ENCODE peak calls at places on chromosomes 7 and 10, in ten cellular contexts. R is brain microvascular endothelial cell; I is choroid plexus epithelial cell; B is heart left ventricle; Q is HFFc6; E is tibial artery; L is AG04449; J is CD4-positive, alpha-beta T cell; V is HCT116; K is stomach. U is an unnamed sample.

GRCh38 chr10:92757066-92757716 is 67.4 kb downstream of the HHEX start:
- DNase-seq in I (peak), E (peak), Q (peak), K (peak), L (peak), R (peak), B (peak), V (peak), J (no peak), U (no peak)

GRCh38 chr7:55476071-55476803 is 96.1 kb downstream of the VOPP1 start:
- DNase-seq in B (no peak), R (peak), J (no peak), K (no peak), I (peak), V (no peak), L (peak), E (no peak), Q (no peak), U (no peak)

GRCh38 chr7:149261321-149261828 is 621 bp upstream of the ZNF783 start:
- DNase-seq in E (no peak), R (no peak), I (peak), V (no peak), J (no peak), B (no peak), L (no peak), K (no peak), Q (peak), U (no peak)

GRCh38 chr10:24826022-24826421 is 102.3 kb upstream of the ARHGAP21 start:
- DNase-seq in B (no peak), R (peak), I (peak), L (no peak), J (no peak), E (no peak), K (no peak), V (no peak), Q (peak), U (no peak)

GRCh38 chr7:35792472-35793224 is 8.2 kb upstream of the SEPTIN7 start:
- DNase-seq in E (no peak), Q (no peak), R (no peak), V (no peak), I (peak), B (no peak), J (no peak), L (peak), K (no peak), U (no peak)

GRCh38 chr10:88330174-88330573 is 252.9 kb downstream of the RNLS start:
- DNase-seq in B (no peak), V (no peak), J (no peak), E (no peak), R (no peak), I (no peak), L (no peak), K (no peak), Q (no peak), U (no peak)

GRCh38 chr7:55164527-55164926 is 145.7 kb downstream of the EGFR start:
- DNase-seq in Q (no peak), L (no peak), V (no peak), E (no peak), J (no peak), K (no peak), I (no peak), B (no peak), R (no peak), U (no peak)

GRCh38 chr7:37065779-37066271 is 341.5 kb upstream of the AOAH start:
- DNase-seq in V (no peak), L (no peak), R (peak), I (peak), K (no peak), Q (no peak), E (no peak), B (no peak), J (no peak), U (no peak)

GRCh38 chr10:102814873-102815661 is 22.1 kb downstream of the CYP17A1 start:
- DNase-seq in R (peak), B (peak), L (no peak), J (no peak), K (peak), E (peak), Q (no peak), V (no peak), I (peak), U (peak)

GRCh38 chr7:73702665-73703064 is 16.8 kb downstream of the STX1A start:
- DNase-seq in K (no peak), Q (no peak), V (no peak), E (no peak), L (no peak), R (no peak), B (no peak), I (no peak), J (no peak), U (no peak)

GRCh38 chr10:101367569-101368453 is 13.8 kb downstream of the BTRC start:
- DNase-seq in I (peak), R (peak), K (no peak), V (peak), L (no peak), B (no peak), J (no peak), E (no peak), Q (peak), U (no peak)

GRCh38 chr10:60208676-60209269 is 180.9 kb downstream of the ANK3 start:
- DNase-seq in Q (peak), R (no peak), I (peak), E (no peak), J (no peak), K (no peak), V (peak), B (no peak), L (no peak), U (no peak)

GRCh38 chr7:113796557-113796956 is 122.3 kb downstream of the PPP1R3A start:
- DNase-seq in L (peak), I (peak), B (no peak), J (no peak), V (no peak), Q (no peak), E (no peak), K (no peak), R (peak), U (no peak)

GRCh38 chr10:133044502-133044901 is 43.2 kb upstream of the ADGRA1 start:
- DNase-seq in B (peak), V (no peak), L (no peak), R (no peak), Q (no peak), E (no peak), I (no peak), J (no peak), K (no peak), U (no peak)

GRCh38 chr10:80489371-80490112 is 35.4 kb downstream of the TSPAN14 start:
- DNase-seq in E (no peak), K (no peak), I (no peak), V (no peak), J (no peak), B (no peak), R (no peak), Q (no peak), L (no peak), U (no peak)

GRCh38 chr7:111736475-111736874 is 174.2 kb upstream of the IMMP2L start:
- DNase-seq in E (no peak), R (no peak), V (no peak), K (no peak), Q (no peak), J (no peak), B (no peak), I (no peak), L (no peak), U (no peak)

GRCh38 chr10:125999694-126000093 is 103.3 kb downstream of the FANK1 start:
- DNase-seq in L (no peak), B (no peak), I (no peak), V (no peak), Q (no peak), E (no peak), R (no peak), J (no peak), K (no peak), U (no peak)

GRCh38 chr10:77030915-77031425 is 606.6 kb downstream of the KCNMA1 start:
- DNase-seq in B (no peak), E (no peak), I (no peak), K (no peak), L (no peak), V (no peak), Q (no peak), J (no peak), R (no peak), U (no peak)

GRCh38 chr10:81995254-81995653 is 120.3 kb downstream of the NRG3 start:
- DNase-seq in J (no peak), L (no peak), K (no peak), Q (no peak), E (no peak), V (no peak), I (no peak), R (no peak), B (no peak), U (no peak)

GRCh38 chr10:24383681-24384106 is 174.8 kb downstream of the KIAA1217 start:
- DNase-seq in R (peak), E (peak), L (peak), J (no peak), V (peak), B (peak), I (peak), Q (peak), K (peak), U (peak)

GRCh38 chr7:72152171-72153131 is 259.7 kb downstream of the CALN1 start:
- DNase-seq in J (no peak), B (no peak), K (peak), Q (no peak), R (no peak), I (no peak), V (no peak), E (no peak), L (no peak), U (no peak)

GRCh38 chr10:132872658-132873057 is 69.7 kb downstream of the CFAP46 start:
- DNase-seq in J (no peak), R (no peak), I (no peak), L (no peak), B (peak), E (no peak), Q (no peak), V (no peak), K (peak), U (no peak)

GRCh38 chr10:124002391-124003069 is 90.9 kb downstream of the CHST15 start:
- DNase-seq in V (no peak), I (no peak), R (no peak), Q (no peak), K (no peak), B (no peak), J (no peak), L (no peak), E (no peak), U (no peak)

GRCh38 chr10:114766470-114766869 is 55.1 kb upstream of the FHIP2A start:
- DNase-seq in V (no peak), E (no peak), K (no peak), B (no peak), J (no peak), I (no peak), L (no peak), R (no peak), Q (no peak), U (no peak)

GRCh38 chr7:73865738-73866445 is 4.9 kb downstream of the TMEM270 start:
- DNase-seq in K (peak), L (no peak), J (no peak), V (no peak), I (peak), B (no peak), E (peak), Q (peak), R (peak), U (no peak)

GRCh38 chr10:21372651-21373410 is 152.7 kb downstream of the SKIDA1 start:
- DNase-seq in R (peak), Q (peak), I (peak), J (peak), B (no peak), E (peak), L (peak), V (peak), K (no peak), U (no peak)

GRCh38 chr7:148856035-148856881 is 27.8 kb downstream of the EZH2 start:
- DNase-seq in B (no peak), R (peak), V (peak), Q (no peak), L (no peak), I (peak), E (peak), J (peak), K (peak), U (no peak)

GRCh38 chr7:148987010-148987750 is 41.1 kb downstream of the PDIA4 start:
- DNase-seq in B (peak), J (peak), R (peak), L (peak), K (peak), I (peak), V (peak), Q (peak), E (peak), U (peak)

GRCh38 chr7:139086454-139086853 is 23.1 kb downstream of the ZC3HAV1 start:
- DNase-seq in E (no peak), I (no peak), J (no peak), V (no peak), K (no peak), R (no peak), B (no peak), Q (no peak), L (no peak), U (no peak)

GRCh38 chr7:20385121-20385520 is 54.4 kb downstream of the ITGB8 start:
- DNase-seq in J (no peak), L (peak), Q (peak), I (peak), K (no peak), R (peak), B (no peak), E (no peak), V (no peak), U (no peak)

GRCh38 chr7:150631866-150632864 is at the start of gene GIMAP6:
- DNase-seq in E (no peak), K (no peak), V (no peak), Q (no peak), R (no peak), I (no peak), L (no peak), B (no peak), J (peak), U (no peak)

GRCh38 chr10:76411719-76412435 is 980.5 kb downstream of the LRMDA start:
- DNase-seq in B (peak), I (no peak), Q (no peak), K (no peak), E (peak), J (no peak), R (no peak), V (no peak), L (no peak), U (no peak)

GRCh38 chr7:121604627-121605296 is 208.7 kb upstream of the FAM3C start:
- DNase-seq in J (no peak), E (no peak), L (no peak), K (no peak), V (no peak), Q (no peak), I (peak), R (peak), B (no peak), U (no peak)

GRCh38 chr7:121609208-121609607 is 213.1 kb upstream of the FAM3C start:
- DNase-seq in L (no peak), Q (no peak), V (no peak), E (no peak), J (no peak), K (no peak), I (no peak), B (no peak), R (no peak), U (no peak)

GRCh38 chr7:121608785-121609184 is 212.7 kb upstream of the FAM3C start:
- DNase-seq in E (no peak), V (no peak), K (no peak), B (no peak), R (no peak), Q (no peak), I (no peak), J (no peak), L (no peak), U (no peak)

GRCh38 chr7:121603886-121604285 is 207.8 kb upstream of the FAM3C start:
- DNase-seq in I (no peak), L (no peak), R (no peak), V (no peak), B (no peak), Q (no peak), E (no peak), J (no peak), K (no peak), U (no peak)

DNA sequence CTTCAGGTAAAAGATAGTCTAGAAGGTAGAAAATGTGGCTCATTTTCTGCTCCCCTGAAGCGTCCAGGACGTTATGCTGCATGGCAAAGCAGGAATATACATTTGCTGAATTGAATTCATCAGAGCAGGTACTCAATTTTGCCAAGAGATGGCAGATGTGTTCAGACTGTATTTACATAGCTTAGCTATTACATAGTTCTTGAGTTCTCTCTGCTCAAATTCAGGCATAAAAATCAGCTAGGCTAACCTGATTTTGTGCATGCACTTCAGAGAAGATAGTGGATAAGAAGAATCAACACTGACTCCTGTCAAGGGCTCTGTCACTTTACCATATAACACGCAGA is 209.2 kb upstream of the FAM3C start:
- DNase-seq in R (peak), Q (peak), L (no peak), J (no peak), K (no peak), E (no peak), B (no peak), V (no peak), I (peak), U (no peak)
- TF ChIP-seq CTCF in R (peak), Q (peak), L (no peak), J (no peak), K (no peak), E (no peak), B (no peak), V (no peak), I (peak), U (no peak)

DNA sequence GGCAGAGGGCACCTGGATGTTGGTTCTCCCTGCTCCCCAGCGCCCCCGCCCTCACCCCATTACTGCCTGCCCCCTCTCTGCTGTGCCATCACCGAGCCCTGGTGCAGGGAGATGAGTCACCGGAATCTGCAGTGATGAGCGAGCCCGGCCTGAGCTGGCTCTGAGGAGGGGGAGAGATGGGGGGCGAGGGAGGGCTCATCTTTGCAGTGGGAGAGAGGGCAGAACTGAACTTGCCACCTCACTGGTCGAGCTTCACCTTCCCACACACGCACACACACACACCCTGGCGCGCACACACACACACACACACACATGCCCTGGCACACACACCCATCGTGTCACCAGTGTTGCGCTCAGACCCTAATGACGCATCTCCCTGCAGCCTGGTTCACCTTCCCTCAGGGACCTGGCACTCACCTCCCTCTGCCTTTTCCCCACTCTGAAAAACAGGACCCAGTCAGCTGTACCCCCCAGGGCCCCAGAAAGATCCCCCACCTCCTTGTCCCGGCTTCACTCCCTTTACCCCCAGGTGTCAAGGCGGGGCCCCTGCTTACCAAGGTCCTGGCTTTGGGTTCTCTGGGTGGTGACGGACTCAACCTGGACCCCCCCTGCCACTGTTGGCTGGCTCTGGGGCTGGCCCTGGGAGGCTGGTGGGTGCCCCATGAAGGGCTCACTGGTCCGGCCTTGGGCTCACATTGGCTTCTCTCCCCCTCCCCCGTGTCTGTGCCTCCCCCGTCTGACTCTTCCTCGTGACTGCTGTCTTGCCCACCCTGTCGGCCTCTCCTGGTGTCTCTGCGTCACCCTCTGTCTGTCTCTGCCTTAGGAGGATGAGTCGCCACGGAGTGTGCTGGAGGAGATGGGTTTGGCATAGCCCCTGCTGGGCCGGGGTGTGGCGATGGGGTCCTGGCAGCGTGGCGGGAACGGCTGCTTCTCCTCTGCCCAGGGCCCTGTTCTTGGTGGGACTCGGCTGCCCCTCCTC is 5.4 kb downstream of the VGF start:
- DNase-seq in R (no peak), E (no peak), Q (no peak), B (no peak), J (no peak), K (no peak), V (no peak), L (no peak), I (no peak), U (no peak)
- TF ChIP-seq CTCF in R (no peak), E (no peak), Q (no peak), B (no peak), J (no peak), K (no peak), V (no peak), L (no peak), I (no peak), U (no peak)

GRCh38 chr10:71548494-71548846 is 151.8 kb downstream of the CDH23 start:
- DNase-seq in I (peak), K (no peak), E (no peak), Q (no peak), B (no peak), L (no peak), R (peak), V (no peak), J (no peak), U (no peak)
- TF ChIP-seq CTCF in I (peak), K (no peak), E (no peak), Q (peak), B (peak), L (peak), R (peak), V (peak), J (no peak), U (no peak)

DNA sequence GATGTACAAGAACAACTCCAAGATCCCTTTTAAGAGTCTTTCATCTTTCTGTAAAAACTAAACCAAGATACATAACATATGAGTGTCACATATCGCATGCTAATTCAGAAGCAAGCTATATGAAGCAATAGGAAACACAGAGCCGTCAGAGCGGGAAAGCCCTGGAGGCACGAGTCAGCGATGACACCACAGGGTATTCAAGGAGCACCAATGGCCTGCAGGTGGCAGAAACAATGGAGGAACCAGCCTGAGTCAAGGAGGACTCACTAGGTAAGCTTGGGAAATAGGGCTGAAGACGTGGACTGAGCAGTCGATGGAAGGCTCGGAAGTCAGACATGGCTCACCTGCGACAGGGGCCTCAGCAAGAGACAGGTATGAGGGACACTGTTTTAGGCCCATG is 214.4 kb downstream of the FAM107B start:
- DNase-seq in R (no peak), V (peak), K (peak), J (peak), B (no peak), I (peak), E (no peak), L (no peak), Q (peak), U (no peak)
- TF ChIP-seq CTCF in R (peak), V (no peak), K (no peak), J (no peak), B (no peak), I (peak), E (no peak), L (no peak), Q (peak), U (no peak)

DNA sequence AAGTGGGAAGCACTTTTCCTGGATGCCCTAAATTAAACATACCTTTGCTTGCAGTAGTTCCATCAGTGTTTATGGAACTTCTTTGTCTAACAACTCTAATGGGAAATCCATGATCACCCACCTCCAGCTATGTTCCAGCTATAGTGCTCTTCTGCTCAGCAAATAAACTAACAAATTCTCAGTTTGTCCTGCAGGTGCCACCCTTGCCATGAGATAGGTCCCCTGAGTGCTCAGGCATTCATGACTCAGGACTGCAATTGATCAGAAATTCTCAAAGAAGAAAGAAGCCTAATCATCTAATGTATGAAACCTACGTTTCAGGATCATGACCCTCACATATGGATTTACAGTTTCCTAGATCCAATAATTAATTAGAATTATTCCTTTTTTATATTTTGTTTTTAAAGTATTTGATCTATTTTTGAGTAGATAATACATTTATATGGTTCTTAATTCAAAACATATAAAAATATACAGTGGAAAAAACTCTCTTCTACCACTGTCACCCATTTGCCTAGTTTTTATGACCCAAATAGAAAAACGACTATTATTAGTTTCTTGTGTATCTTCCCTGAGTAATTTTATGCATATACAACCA is 48.7 kb upstream of the DYNC1I1 start:
- DNase-seq in E (no peak), B (no peak), L (no peak), V (peak), K (no peak), J (no peak), I (peak), Q (peak), R (peak), U (no peak)
- TF ChIP-seq CTCF in E (peak), B (no peak), L (no peak), V (peak), K (no peak), J (no peak), I (peak), Q (peak), R (peak), U (no peak)

U was measured in omental fat pad.